ENCODE peak calls at places on chromosomes 7 and 10, in ten cellular contexts. One of them, this sample, is unnamed.

GRCh38 chr10:14220026-14220425 is 110.7 kb downstream of the FRMD4A start:
- DNase-seq in cortex of kidney: no peak
- DNase-seq in pancreas: no peak
- DNase-seq in amniotic stem cell: no peak
- DNase-seq in cardiac fibroblast: peak
- DNase-seq in activated CD4-positive, alpha-beta T cell treated with anti-CD3 and anti-CD28 coated beads for 4 hours: no peak
- DNase-seq in GM12878: no peak
- DNase-seq in sciatic nerve: no peak
- DNase-seq in fibroblast of lung: no peak
- DNase-seq in T1000: peak
- DNase-seq in this sample: no peak

GRCh38 chr7:29884399-29885272 is 78.3 kb downstream of the WIPF3 start:
- DNase-seq in sciatic nerve: no peak
- DNase-seq in fibroblast of lung: no peak
- DNase-seq in T1000: no peak
- DNase-seq in GM12878: no peak
- DNase-seq in cortex of kidney: no peak
- DNase-seq in cardiac fibroblast: no peak
- DNase-seq in amniotic stem cell: no peak
- DNase-seq in activated CD4-positive, alpha-beta T cell treated with anti-CD3 and anti-CD28 coated beads for 4 hours: no peak
- DNase-seq in pancreas: peak
- DNase-seq in this sample: no peak

GRCh38 chr10:117968354-117969182 is 78.2 kb downstream of the RAB11FIP2 start:
- DNase-seq in activated CD4-positive, alpha-beta T cell treated with anti-CD3 and anti-CD28 coated beads for 4 hours: no peak
- DNase-seq in pancreas: no peak
- DNase-seq in fibroblast of lung: no peak
- DNase-seq in cardiac fibroblast: no peak
- DNase-seq in GM12878: no peak
- DNase-seq in cortex of kidney: no peak
- DNase-seq in sciatic nerve: no peak
- DNase-seq in T1000: no peak
- DNase-seq in amniotic stem cell: no peak
- DNase-seq in this sample: no peak

GRCh38 chr10:28632597-28632940 is 44.8 kb upstream of the BAMBI start:
- DNase-seq in sciatic nerve: no peak
- DNase-seq in T1000: no peak
- DNase-seq in cardiac fibroblast: no peak
- DNase-seq in fibroblast of lung: no peak
- DNase-seq in activated CD4-positive, alpha-beta T cell treated with anti-CD3 and anti-CD28 coated beads for 4 hours: no peak
- DNase-seq in cortex of kidney: no peak
- DNase-seq in pancreas: no peak
- DNase-seq in amniotic stem cell: no peak
- DNase-seq in GM12878: no peak
- DNase-seq in this sample: no peak

GRCh38 chr10:48779546-48780152 is 95.0 kb downstream of the WDFY4 start:
- DNase-seq in sciatic nerve: no peak
- DNase-seq in fibroblast of lung: no peak
- DNase-seq in GM12878: no peak
- DNase-seq in pancreas: no peak
- DNase-seq in cardiac fibroblast: no peak
- DNase-seq in cortex of kidney: no peak
- DNase-seq in activated CD4-positive, alpha-beta T cell treated with anti-CD3 and anti-CD28 coated beads for 4 hours: no peak
- DNase-seq in amniotic stem cell: no peak
- DNase-seq in T1000: no peak
- DNase-seq in this sample: no peak

GRCh38 chr10:80509403-80510161 is 28.1 kb upstream of the SH2D4B start:
- DNase-seq in GM12878: no peak
- DNase-seq in cortex of kidney: no peak
- DNase-seq in cardiac fibroblast: peak
- DNase-seq in sciatic nerve: no peak
- DNase-seq in activated CD4-positive, alpha-beta T cell treated with anti-CD3 and anti-CD28 coated beads for 4 hours: no peak
- DNase-seq in fibroblast of lung: peak
- DNase-seq in pancreas: no peak
- DNase-seq in amniotic stem cell: peak
- DNase-seq in T1000: peak
- DNase-seq in this sample: peak

GRCh38 chr10:99532687-99533495 is at the start of gene NKX2-3:
- DNase-seq in pancreas: peak
- DNase-seq in cardiac fibroblast: peak
- DNase-seq in sciatic nerve: peak
- DNase-seq in amniotic stem cell: no peak
- DNase-seq in cortex of kidney: no peak
- DNase-seq in T1000: no peak
- DNase-seq in activated CD4-positive, alpha-beta T cell treated with anti-CD3 and anti-CD28 coated beads for 4 hours: no peak
- DNase-seq in GM12878: no peak
- DNase-seq in fibroblast of lung: peak
- DNase-seq in this sample: peak

GRCh38 chr10:36173364-36173763 is 531.3 kb upstream of the FZD8 start:
- DNase-seq in fibroblast of lung: no peak
- DNase-seq in cortex of kidney: no peak
- DNase-seq in pancreas: no peak
- DNase-seq in T1000: no peak
- DNase-seq in amniotic stem cell: no peak
- DNase-seq in sciatic nerve: no peak
- DNase-seq in GM12878: no peak
- DNase-seq in activated CD4-positive, alpha-beta T cell treated with anti-CD3 and anti-CD28 coated beads for 4 hours: no peak
- DNase-seq in cardiac fibroblast: peak
- DNase-seq in this sample: peak

GRCh38 chr10:73953665-73954064 is 42.7 kb downstream of the PLAU start:
- DNase-seq in T1000: no peak
- DNase-seq in pancreas: no peak
- DNase-seq in amniotic stem cell: no peak
- DNase-seq in cortex of kidney: no peak
- DNase-seq in fibroblast of lung: peak
- DNase-seq in GM12878: no peak
- DNase-seq in activated CD4-positive, alpha-beta T cell treated with anti-CD3 and anti-CD28 coated beads for 4 hours: no peak
- DNase-seq in cardiac fibroblast: peak
- DNase-seq in sciatic nerve: peak
- DNase-seq in this sample: peak

GRCh38 chr10:72847681-72848080 is 45.9 kb upstream of the OIT3 start:
- DNase-seq in cardiac fibroblast: peak
- DNase-seq in GM12878: no peak
- DNase-seq in fibroblast of lung: no peak
- DNase-seq in sciatic nerve: no peak
- DNase-seq in activated CD4-positive, alpha-beta T cell treated with anti-CD3 and anti-CD28 coated beads for 4 hours: no peak
- DNase-seq in T1000: no peak
- DNase-seq in pancreas: no peak
- DNase-seq in cortex of kidney: no peak
- DNase-seq in amniotic stem cell: no peak
- DNase-seq in this sample: no peak

GRCh38 chr10:16777473-16778370 is 39.5 kb downstream of the RSU1 start:
- DNase-seq in T1000: no peak
- DNase-seq in cortex of kidney: no peak
- DNase-seq in GM12878: no peak
- DNase-seq in pancreas: no peak
- DNase-seq in amniotic stem cell: peak
- DNase-seq in activated CD4-positive, alpha-beta T cell treated with anti-CD3 and anti-CD28 coated beads for 4 hours: no peak
- DNase-seq in sciatic nerve: no peak
- DNase-seq in fibroblast of lung: peak
- DNase-seq in cardiac fibroblast: peak
- DNase-seq in this sample: peak

GRCh38 chr10:120460776-120461175 is 3.7 kb downstream of the PLPP4 start:
- DNase-seq in amniotic stem cell: peak
- DNase-seq in fibroblast of lung: no peak
- DNase-seq in sciatic nerve: no peak
- DNase-seq in cardiac fibroblast: peak
- DNase-seq in GM12878: no peak
- DNase-seq in T1000: peak
- DNase-seq in pancreas: no peak
- DNase-seq in activated CD4-positive, alpha-beta T cell treated with anti-CD3 and anti-CD28 coated beads for 4 hours: no peak
- DNase-seq in cortex of kidney: no peak
- DNase-seq in this sample: peak

GRCh38 chr10:125154529-125154928 is 5.8 kb downstream of the CTBP2 start:
- DNase-seq in cortex of kidney: no peak
- DNase-seq in T1000: no peak
- DNase-seq in GM12878: no peak
- DNase-seq in fibroblast of lung: no peak
- DNase-seq in sciatic nerve: no peak
- DNase-seq in amniotic stem cell: no peak
- DNase-seq in activated CD4-positive, alpha-beta T cell treated with anti-CD3 and anti-CD28 coated beads for 4 hours: no peak
- DNase-seq in cardiac fibroblast: no peak
- DNase-seq in pancreas: no peak
- DNase-seq in this sample: no peak

GRCh38 chr10:12041766-12042408 is 722 bp downstream of the UPF2 start:
- DNase-seq in T1000: no peak
- DNase-seq in cardiac fibroblast: peak
- DNase-seq in pancreas: no peak
- DNase-seq in sciatic nerve: no peak
- DNase-seq in cortex of kidney: no peak
- DNase-seq in amniotic stem cell: no peak
- DNase-seq in GM12878: no peak
- DNase-seq in activated CD4-positive, alpha-beta T cell treated with anti-CD3 and anti-CD28 coated beads for 4 hours: peak
- DNase-seq in fibroblast of lung: peak
- DNase-seq in this sample: peak

GRCh38 chr7:102009628-102010027 is 192.2 kb downstream of the CUX1 start:
- DNase-seq in amniotic stem cell: peak
- DNase-seq in sciatic nerve: no peak
- DNase-seq in fibroblast of lung: no peak
- DNase-seq in pancreas: no peak
- DNase-seq in activated CD4-positive, alpha-beta T cell treated with anti-CD3 and anti-CD28 coated beads for 4 hours: no peak
- DNase-seq in GM12878: no peak
- DNase-seq in T1000: no peak
- DNase-seq in cortex of kidney: no peak
- DNase-seq in cardiac fibroblast: no peak
- DNase-seq in this sample: peak

GRCh38 chr7:143245123-143245522 is 18.1 kb upstream of the GSTK1 start:
- DNase-seq in fibroblast of lung: no peak
- DNase-seq in pancreas: no peak
- DNase-seq in amniotic stem cell: no peak
- DNase-seq in GM12878: no peak
- DNase-seq in sciatic nerve: no peak
- DNase-seq in cortex of kidney: no peak
- DNase-seq in activated CD4-positive, alpha-beta T cell treated with anti-CD3 and anti-CD28 coated beads for 4 hours: no peak
- DNase-seq in T1000: no peak
- DNase-seq in cardiac fibroblast: peak
- DNase-seq in this sample: peak

GRCh38 chr10:83881647-83882046 is 257.7 kb upstream of the GHITM start:
- DNase-seq in T1000: no peak
- DNase-seq in GM12878: no peak
- DNase-seq in amniotic stem cell: no peak
- DNase-seq in cortex of kidney: no peak
- DNase-seq in pancreas: no peak
- DNase-seq in activated CD4-positive, alpha-beta T cell treated with anti-CD3 and anti-CD28 coated beads for 4 hours: no peak
- DNase-seq in sciatic nerve: no peak
- DNase-seq in cardiac fibroblast: no peak
- DNase-seq in fibroblast of lung: no peak
- DNase-seq in this sample: no peak

GRCh38 chr7:117871778-117872538 is 1.3 kb downstream of the CTTNBP2 start:
- DNase-seq in fibroblast of lung: peak
- DNase-seq in T1000: no peak
- DNase-seq in cardiac fibroblast: no peak
- DNase-seq in sciatic nerve: peak
- DNase-seq in amniotic stem cell: no peak
- DNase-seq in cortex of kidney: no peak
- DNase-seq in activated CD4-positive, alpha-beta T cell treated with anti-CD3 and anti-CD28 coated beads for 4 hours: no peak
- DNase-seq in GM12878: no peak
- DNase-seq in pancreas: peak
- DNase-seq in this sample: no peak

This sample was measured in fibroblast of pulmonary artery.